ENCODE peak calls at places on chromosome 3, in seven cellular contexts. G is fibroblast of villous mesenchyme, E is cardiac fibroblast, Q is stromal cell of bone marrow, W is hippocampal formation, R is pons, L is AG08396. M is an unnamed sample.

GRCh38 chr3:197458179-197458707 is 97.5 kb downstream of the BDH1 start:
- DNase-seq in L (no peak), Q (no peak), R (peak; percentile 18), G (no peak), E (no peak), W (no peak), M (no peak)

GRCh38 chr3:173253471-173253870 is 112.4 kb upstream of the SPATA16 start:
- DNase-seq in R (no peak), G (no peak), Q (no peak), W (no peak), L (no peak), E (no peak), M (no peak)

GRCh38 chr3:64867204-64867603 is 179.4 kb upstream of the ADAMTS9 start:
- DNase-seq in G (no peak), E (no peak), R (no peak), Q (no peak), W (no peak), L (no peak), M (no peak)

GRCh38 chr3:117756580-117756979 is 1047.0 kb downstream of the TUSC7 start:
- DNase-seq in L (no peak), Q (no peak), R (peak; percentile 41), W (no peak), E (no peak), G (no peak), M (no peak)

GRCh38 chr3:69085543-69086132 is 901 bp downstream of the ARL6IP5 start:
- DNase-seq in E (peak; percentile 22), R (no peak), G (peak; percentile 40), W (peak; percentile 50), L (no peak), Q (no peak), M (peak; percentile 39)

GRCh38 chr3:13879946-13880810 is at the start of gene WNT7A:
- DNase-seq in G (no peak), L (peak; percentile 56), W (peak; percentile 10), R (no peak), E (no peak), Q (no peak), M (no peak)

GRCh38 chr3:30511524-30512278 is 94.7 kb upstream of the TGFBR2 start:
- DNase-seq in G (peak; percentile 98), R (no peak), W (no peak), E (peak; percentile 97), Q (peak; percentile 81), L (peak; percentile 51), M (peak; percentile 99)

GRCh38 chr3:39491014-39491413 is 23.5 kb downstream of the MOBP start:
- DNase-seq in E (no peak), R (no peak), Q (no peak), W (no peak), G (no peak), L (no peak), M (no peak)

GRCh38 chr3:79729096-79729495 is 38.7 kb downstream of the ROBO1 start:
- DNase-seq in Q (peak; percentile 5), E (peak; percentile 2), L (no peak), G (no peak), W (no peak), R (peak; percentile 31), M (no peak)

GRCh38 chr3:46501702-46502101 is 3.9 kb downstream of the RTP3 start:
- DNase-seq in E (no peak), L (no peak), G (peak; percentile 13), R (no peak), W (no peak), Q (no peak), M (no peak)

GRCh38 chr3:148226246-148226645 is 471.5 kb upstream of the AGTR1 start:
- DNase-seq in L (no peak), Q (no peak), G (no peak), R (no peak), E (no peak), W (no peak), M (no peak)

GRCh38 chr3:67083277-67083676 is 85.2 kb downstream of the KBTBD8 start:
- DNase-seq in L (no peak), R (no peak), E (peak; percentile 8), W (no peak), Q (no peak), G (no peak), M (peak; percentile 14)

GRCh38 chr3:146550743-146551510 is 6.5 kb upstream of the PLSCR1 start:
- DNase-seq in Q (peak; percentile 59), W (no peak), R (no peak), G (peak; percentile 96), L (peak; percentile 69), E (peak; percentile 82), M (peak; percentile 86)

GRCh38 chr3:169295126-169295525 is 368.4 kb downstream of the MECOM start:
- DNase-seq in Q (no peak), W (no peak), L (no peak), G (peak; percentile 20), R (no peak), E (peak; percentile 62), M (peak; percentile 70)

GRCh38 chr3:141151439-141151838 is 80.2 kb upstream of the PXYLP1 start:
- DNase-seq in R (no peak), L (no peak), E (no peak), W (no peak), Q (peak; percentile 18), G (no peak), M (peak; percentile 45)

GRCh38 chr3:126540342-126540849 is 16.4 kb downstream of the CHST13 start:
- DNase-seq in G (peak; percentile 66), E (peak; percentile 87), W (no peak), R (peak; percentile 27), L (peak; percentile 92), Q (peak; percentile 92), M (peak; percentile 91)

GRCh38 chr3:46987485-46988401 is 8.3 kb downstream of the NBEAL2 start:
- DNase-seq in Q (no peak), L (no peak), E (peak; percentile 25), W (no peak), R (no peak), G (peak; percentile 33), M (no peak)